ENCODE peak calls at places on chromosomes 13 and 19, in four cellular contexts. R, J, H and P are unnamed samples.

GRCh38 chr19:19417618-19418270 is 12.3 kb downstream of the GATAD2A start:
- DNase-seq in J (no peak), H (no peak), R (no peak), P (no peak)

GRCh38 chr13:42745655-42746054 is 35.7 kb upstream of the FAM216B start:
- DNase-seq in J (no peak), R (no peak), H (no peak), P (no peak)

GRCh38 chr19:18437481-18438330 is at the start of gene ISYNA1:
- DNase-seq in J (peak; percentile 85), R (no peak), H (no peak), P (no peak)

GRCh38 chr13:25538276-25538675 is 166.5 kb downstream of the ATP8A2 start:
- DNase-seq in H (no peak), J (no peak), R (no peak), P (no peak)

GRCh38 chr19:38549061-38549460 is 68.7 kb downstream of the MAP4K1 start:
- DNase-seq in R (no peak), J (no peak), H (no peak), P (no peak)

GRCh38 chr13:65562305-65562704 is 1667.8 kb downstream of the PCDH9 start:
- DNase-seq in R (no peak), H (no peak), J (no peak), P (no peak)

GRCh38 chr13:29483211-29483610 is 112.3 kb downstream of the SLC7A1 start:
- DNase-seq in H (no peak), R (no peak), J (no peak), P (no peak)

GRCh38 chr19:46902402-46902766 is 41.6 kb downstream of the ARHGAP35 start:
- DNase-seq in H (no peak), J (no peak), R (no peak), P (no peak)

GRCh38 chr13:76921516-76921915 is 26.8 kb upstream of the ACOD1 start:
- DNase-seq in J (no peak), R (no peak), H (no peak), P (no peak)

GRCh38 chr13:76271728-76272232 is 614.4 kb downstream of the KCTD12 start:
- DNase-seq in H (no peak), J (no peak), R (no peak), P (no peak)

GRCh38 chr19:14520543-14520942 is 2.3 kb upstream of the DNAJB1 start:
- DNase-seq in R (no peak), H (no peak), J (no peak), P (no peak)
- H3K4me1 ChIP-seq in R (peaks cover 22% of the 10 kb centered on the region), H (peaks cover 16% of the 10 kb centered on the region), J (peaks cover 5% of the 10 kb centered on the region), P (no peaks in the 10 kb centered on the region)

DNA sequence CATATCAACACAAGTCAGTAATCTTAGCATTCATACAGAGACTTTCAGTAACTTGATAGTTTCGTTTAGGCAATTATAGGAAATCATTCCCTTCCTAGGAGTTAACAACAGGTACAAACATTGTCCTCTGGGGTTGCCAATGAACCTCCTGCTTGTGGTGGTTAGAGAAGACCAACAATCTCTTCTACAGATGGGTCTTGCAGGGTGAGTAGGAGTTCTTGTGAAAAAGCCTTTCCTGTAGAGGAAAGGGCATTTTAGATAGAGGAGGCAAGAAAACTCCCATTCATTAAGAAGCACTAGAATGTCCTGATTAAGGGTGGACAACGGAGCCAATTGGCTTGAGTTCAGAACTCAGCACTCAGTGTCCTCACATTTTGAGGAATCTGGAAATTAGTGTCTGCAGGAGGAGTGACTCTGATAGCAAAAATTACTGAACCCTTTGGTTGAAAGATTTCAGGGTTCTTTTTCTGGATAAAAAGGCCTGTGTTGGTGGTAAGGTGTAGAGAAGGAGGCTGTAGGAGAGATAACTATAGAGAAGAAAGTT is 4.2 kb downstream of the WDFY2 start:
- DNase-seq in H (no peak), R (no peak), J (peak; percentile 8), P (no peak)
- TF ChIP-seq CTCF in H (no peak), R (no peak), J (no peak), P (no peak)

GRCh38 chr13:46684287-46685001 is 112.5 kb downstream of the ESD start:
- DNase-seq in J (peak; percentile 69), H (no peak), R (no peak), P (no peak)
- H3K4me1 ChIP-seq in J (peaks cover 80% of the 10 kb centered on the region), H (peaks cover 7% of the 10 kb centered on the region), R (peaks cover 58% of the 10 kb centered on the region), P (peaks cover 10% of the 10 kb centered on the region)

DNA sequence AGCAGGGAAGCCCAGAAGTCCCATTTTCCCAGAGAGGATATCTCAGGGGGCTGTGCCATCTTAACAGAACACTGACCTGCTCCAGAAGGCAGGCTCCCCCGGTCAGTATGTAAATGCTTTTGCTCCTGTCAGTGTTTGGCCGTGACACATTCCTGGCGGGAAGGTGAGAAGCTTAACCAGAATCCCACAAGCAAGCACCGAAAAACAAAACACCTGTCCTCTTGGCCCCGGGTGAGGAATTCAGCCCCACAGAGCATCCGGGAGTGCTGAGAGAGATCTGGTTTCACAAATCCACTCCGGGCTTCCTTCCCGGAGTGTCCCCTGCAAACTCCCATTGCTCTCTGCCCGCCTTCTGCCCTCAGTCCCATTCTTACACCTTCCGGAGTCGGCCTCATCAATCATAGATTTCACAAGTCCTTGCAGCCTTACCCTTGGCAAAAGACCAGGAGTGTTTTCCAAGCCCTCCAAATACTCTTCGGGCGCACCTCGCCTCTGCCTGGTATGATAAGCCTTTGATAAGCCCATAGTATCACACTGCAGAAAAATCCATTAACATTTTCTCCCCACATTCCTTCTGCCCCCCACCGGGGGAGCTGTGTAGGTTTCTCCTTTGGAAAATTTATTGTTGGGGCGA is 12.2 kb downstream of the TPM4 start:
- DNase-seq in R (no peak), H (no peak), J (no peak), P (no peak)
- TF ChIP-seq CTCF in R (no peak), H (peak; percentile 9), J (peak; percentile 16), P (no peak)

DNA sequence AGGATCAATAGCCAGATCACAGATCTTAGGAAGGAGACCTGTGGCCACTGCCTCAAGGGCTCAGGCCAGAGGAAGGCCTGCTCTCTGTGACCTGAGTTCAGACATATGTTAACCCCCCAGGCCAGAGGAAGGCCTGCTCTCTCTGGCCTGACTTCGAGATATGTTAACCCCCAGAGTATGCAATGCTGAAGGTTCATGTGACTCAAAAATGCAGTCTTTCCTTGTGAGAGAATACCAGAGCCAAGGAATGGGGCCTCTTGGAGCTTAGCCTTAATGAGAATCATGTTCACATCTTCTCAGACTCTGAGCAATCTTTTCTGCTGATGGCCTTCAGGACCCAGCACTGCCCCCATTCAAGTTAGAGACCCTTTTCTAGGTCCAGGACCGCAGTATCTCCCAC is 36.7 kb downstream of the MBNL2 start:
- DNase-seq in H (no peak), R (no peak), J (no peak), P (no peak)
- H3K4me1 ChIP-seq in H (peaks cover 20% of the 10 kb centered on the region), R (peaks cover 83% of the 10 kb centered on the region), J (no peaks in the 10 kb centered on the region), P (peaks cover 71% of the 10 kb centered on the region)